ENCODE peak calls at places on chromosomes 16 and 17, in ten cellular contexts. Y, C, Q, I, X, A, G, W, N and R are unnamed samples.

GRCh38 chr17:13599808-13600398 is 1.8 kb downstream of the HS3ST3A1 start:
- DNase-seq in Y (no peak), C (no peak), Q (no peak), I (no peak), X (no peak), A (no peak), G (no peak), W (no peak), N (no peak), R (no peak)

GRCh38 chr17:45222994-45223540 is 1.4 kb downstream of the FMNL1 start:
- DNase-seq in Y (no peak), C (no peak), Q (no peak), I (no peak), X (no peak), A (no peak), G (no peak), W (no peak), N (no peak), R (no peak)

GRCh38 chr17:48728232-48729231 is at the start of gene HOXB13:
- DNase-seq in Y (no peak), C (no peak), Q (no peak), I (peak), X (peak), A (no peak), G (peak), W (no peak), N (no peak), R (no peak)

GRCh38 chr17:74545456-74546230 is at the start of gene CD300C:
- DNase-seq in Y (no peak), C (no peak), Q (no peak), I (no peak), X (no peak), A (no peak), G (no peak), W (no peak), N (no peak), R (no peak)

GRCh38 chr17:54527941-54528340 is 372.7 kb upstream of the TOM1L1 start:
- DNase-seq in Y (no peak), C (no peak), Q (no peak), I (no peak), X (no peak), A (no peak), G (no peak), W (no peak), N (no peak), R (no peak)

GRCh38 chr17:51901242-51901641 is 257.3 kb downstream of the CA10 start:
- DNase-seq in Y (no peak), C (no peak), Q (no peak), I (no peak), X (no peak), A (no peak), G (no peak), W (no peak), N (no peak), R (no peak)

GRCh38 chr17:51032850-51033249 is 87.8 kb downstream of the SPAG9 start:
- DNase-seq in Y (no peak), C (no peak), Q (no peak), I (no peak), X (peak), A (no peak), G (no peak), W (no peak), N (no peak), R (no peak)

GRCh38 chr16:56608876-56609462 is 585 bp downstream of the MT2A start:
- DNase-seq in Y (no peak), C (no peak), Q (no peak), I (peak), X (peak), A (peak), G (no peak), W (no peak), N (peak), R (no peak)

GRCh38 chr17:47694818-47695663 is 1.1 kb downstream of the TBKBP1 start:
- DNase-seq in Y (peak), C (no peak), Q (no peak), I (no peak), X (peak), A (no peak), G (peak), W (peak), N (peak), R (no peak)

GRCh38 chr17:73226556-73227172 is 33.8 kb downstream of the COG1 start:
- DNase-seq in Y (no peak), C (no peak), Q (no peak), I (no peak), X (peak), A (no peak), G (no peak), W (no peak), N (peak), R (no peak)

GRCh38 chr16:83888672-83889044 is 10.3 kb upstream of the MLYCD start:
- DNase-seq in Y (no peak), C (no peak), Q (no peak), I (no peak), X (no peak), A (no peak), G (no peak), W (no peak), N (no peak), R (no peak)

GRCh38 chr17:60559995-60560859 is 34.2 kb upstream of the APPBP2 start:
- DNase-seq in Y (no peak), C (no peak), Q (no peak), I (no peak), X (no peak), A (no peak), G (no peak), W (no peak), N (no peak), R (no peak)

GRCh38 chr16:3020247-3020603 is at the start of gene TNFRSF12A:
- DNase-seq in Y (no peak), C (peak), Q (no peak), I (peak), X (peak), A (peak), G (peak), W (peak), N (peak), R (no peak)